ENCODE peak calls at places on chromosomes 4 and X, in eight cellular contexts. One of them, this sample, is unnamed. For H3K9me3 and H3K4me1, the result is how much of the 10 kb centered on the place peaks cover.

GRCh38 chrX:17854069-17854468 is 7.0 kb downstream of the RAI2 start:
- DNase-seq in uterus: no peak
- DNase-seq in tibial nerve: no peak
- DNase-seq in Peyer's patch: no peak
- DNase-seq in IMR-90: no peak
- DNase-seq in colonic mucosa: no peak
- DNase-seq in cardiac muscle cell: no peak
- DNase-seq in A549: no peak
- DNase-seq in this sample: no peak

GRCh38 chrX:84932814-84933213 is 70.9 kb upstream of the APOOL start:
- DNase-seq in Peyer's patch: no peak
- DNase-seq in uterus: no peak
- DNase-seq in tibial nerve: no peak
- DNase-seq in colonic mucosa: no peak
- DNase-seq in cardiac muscle cell: no peak
- DNase-seq in IMR-90: no peak
- DNase-seq in A549: no peak
- DNase-seq in this sample: no peak

GRCh38 chrX:32877592-32877991 is 333.8 kb downstream of the DMD start:
- DNase-seq in colonic mucosa: no peak
- DNase-seq in A549: no peak
- DNase-seq in uterus: no peak
- DNase-seq in tibial nerve: no peak
- DNase-seq in cardiac muscle cell: no peak
- DNase-seq in Peyer's patch: no peak
- DNase-seq in IMR-90: peak
- DNase-seq in this sample: no peak

GRCh38 chr4:149784018-149784417 is 31.6 kb downstream of the IQCM start:
- DNase-seq in tibial nerve: no peak
- DNase-seq in A549: no peak
- DNase-seq in uterus: no peak
- DNase-seq in IMR-90: peak
- DNase-seq in colonic mucosa: no peak
- DNase-seq in Peyer's patch: no peak
- DNase-seq in cardiac muscle cell: no peak
- DNase-seq in this sample: no peak

GRCh38 chr4:2806392-2807355 is 13.8 kb downstream of the SH3BP2 start:
- DNase-seq in colonic mucosa: peak
- DNase-seq in IMR-90: peak
- DNase-seq in cardiac muscle cell: no peak
- DNase-seq in Peyer's patch: peak
- DNase-seq in A549: no peak
- DNase-seq in tibial nerve: peak
- DNase-seq in uterus: peak
- DNase-seq in this sample: peak

GRCh38 chr4:41746025-41746439 is 2.5 kb downstream of the PHOX2B start:
- DNase-seq in IMR-90: no peak
- DNase-seq in cardiac muscle cell: no peak
- DNase-seq in colonic mucosa: no peak
- DNase-seq in tibial nerve: no peak
- DNase-seq in uterus: no peak
- DNase-seq in A549: no peak
- DNase-seq in Peyer's patch: no peak
- DNase-seq in this sample: no peak

GRCh38 chrX:69424161-69424560 is 80.0 kb upstream of the NALF2 start:
- DNase-seq in Peyer's patch: no peak
- DNase-seq in A549: peak
- DNase-seq in cardiac muscle cell: peak
- DNase-seq in IMR-90: peak
- DNase-seq in colonic mucosa: no peak
- DNase-seq in tibial nerve: no peak
- DNase-seq in uterus: no peak
- DNase-seq in this sample: no peak

GRCh38 chr4:183495182-183495581 is 9.7 kb upstream of the ING2 start:
- DNase-seq in cardiac muscle cell: no peak
- DNase-seq in tibial nerve: no peak
- DNase-seq in IMR-90: no peak
- DNase-seq in A549: no peak
- DNase-seq in uterus: no peak
- DNase-seq in Peyer's patch: no peak
- DNase-seq in colonic mucosa: no peak
- DNase-seq in this sample: no peak

GRCh38 chr4:21198683-21199082 is 498.4 kb downstream of the PACRGL start:
- DNase-seq in Peyer's patch: no peak
- DNase-seq in A549: no peak
- DNase-seq in IMR-90: no peak
- DNase-seq in colonic mucosa: no peak
- DNase-seq in tibial nerve: no peak
- DNase-seq in uterus: no peak
- DNase-seq in cardiac muscle cell: no peak
- DNase-seq in this sample: no peak

GRCh38 chr4:83516042-83516772 is 19.7 kb upstream of the GPAT3 start:
- DNase-seq in A549: peak
- DNase-seq in cardiac muscle cell: no peak
- DNase-seq in Peyer's patch: no peak
- DNase-seq in IMR-90: peak
- DNase-seq in uterus: no peak
- DNase-seq in colonic mucosa: no peak
- DNase-seq in tibial nerve: no peak
- DNase-seq in this sample: no peak

GRCh38 chr4:96183630-96184029 is 343.7 kb downstream of the PDHA2 start:
- DNase-seq in uterus: no peak
- DNase-seq in cardiac muscle cell: no peak
- DNase-seq in colonic mucosa: no peak
- DNase-seq in A549: no peak
- DNase-seq in IMR-90: no peak
- DNase-seq in tibial nerve: no peak
- DNase-seq in Peyer's patch: no peak
- DNase-seq in this sample: no peak

GRCh38 chr4:153777421-153777820 is 11.5 kb downstream of the SFRP2 start:
- DNase-seq in A549: no peak
- DNase-seq in uterus: no peak
- DNase-seq in cardiac muscle cell: no peak
- DNase-seq in tibial nerve: no peak
- DNase-seq in colonic mucosa: no peak
- DNase-seq in Peyer's patch: no peak
- DNase-seq in IMR-90: no peak
- DNase-seq in this sample: no peak

GRCh38 chr4:55880652-55881280 is 27.3 kb downstream of the EXOC1 start:
- DNase-seq in colonic mucosa: no peak
- DNase-seq in tibial nerve: no peak
- DNase-seq in A549: no peak
- DNase-seq in Peyer's patch: no peak
- DNase-seq in IMR-90: no peak
- DNase-seq in uterus: no peak
- DNase-seq in cardiac muscle cell: no peak
- DNase-seq in this sample: no peak

GRCh38 chr4:98260047-98260578 is 1.1 kb upstream of the RAP1GDS1 start:
- DNase-seq in cardiac muscle cell: peak
- DNase-seq in tibial nerve: no peak
- DNase-seq in IMR-90: peak
- DNase-seq in uterus: peak
- DNase-seq in colonic mucosa: peak
- DNase-seq in A549: no peak
- DNase-seq in Peyer's patch: peak
- DNase-seq in this sample: peak

DNA sequence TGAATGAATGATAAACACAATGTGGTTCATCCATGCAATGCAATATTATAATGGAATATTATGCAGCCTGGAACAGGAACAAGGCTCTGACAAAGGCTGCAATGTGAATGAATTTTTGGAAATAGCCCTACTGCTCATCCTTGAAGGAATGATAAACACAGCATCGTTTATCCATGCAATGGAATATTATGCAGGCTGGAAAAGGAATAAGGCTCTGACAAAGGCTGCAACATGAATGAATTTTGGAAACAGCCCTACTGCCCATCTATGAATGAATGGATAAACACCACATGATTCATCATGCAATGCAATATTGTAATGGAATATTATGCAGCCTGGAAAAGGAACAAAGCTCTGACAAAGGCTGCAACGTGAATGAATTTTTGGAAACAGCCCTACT is 159.4 kb downstream of the CRLF2 start:
- DNase-seq in cardiac muscle cell: no peak
- DNase-seq in uterus: no peak
- DNase-seq in A549: no peak
- DNase-seq in IMR-90: no peak
- DNase-seq in colonic mucosa: no peak
- DNase-seq in Peyer's patch: no peak
- DNase-seq in tibial nerve: no peak
- DNase-seq in this sample: no peak
- H3K9me3 ChIP-seq in cardiac muscle cell: under half
- H3K9me3 ChIP-seq in uterus: under half
- H3K9me3 ChIP-seq in A549: under half
- H3K9me3 ChIP-seq in IMR-90: under half
- H3K9me3 ChIP-seq in colonic mucosa: under half
- H3K9me3 ChIP-seq in Peyer's patch: under half
- H3K9me3 ChIP-seq in tibial nerve: under half
- H3K9me3 ChIP-seq in this sample: under half

DNA sequence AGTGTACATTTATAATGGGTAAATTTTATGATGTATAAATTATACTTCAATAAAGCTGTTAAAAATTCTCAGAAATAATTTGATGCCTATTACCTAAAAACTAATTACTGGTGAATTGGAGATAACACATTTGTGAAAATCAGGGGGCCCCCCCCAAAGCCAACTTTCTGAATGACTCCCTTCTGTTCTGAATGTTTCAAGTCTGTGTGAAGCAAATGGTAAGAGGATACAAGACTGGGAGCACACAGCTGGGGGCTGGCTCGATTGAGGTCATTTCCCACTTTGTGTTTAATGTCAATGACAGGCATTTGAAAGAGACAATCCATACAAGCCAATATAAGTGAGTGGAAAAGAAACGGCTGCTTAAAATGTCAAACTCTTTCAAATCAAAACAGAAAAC is 155.8 kb downstream of the SH2D1A start:
- DNase-seq in IMR-90: no peak
- DNase-seq in A549: no peak
- DNase-seq in uterus: no peak
- DNase-seq in Peyer's patch: no peak
- DNase-seq in colonic mucosa: no peak
- DNase-seq in tibial nerve: no peak
- DNase-seq in cardiac muscle cell: no peak
- DNase-seq in this sample: no peak
- H3K4me1 ChIP-seq in IMR-90: under half
- H3K4me1 ChIP-seq in A549: under half
- H3K4me1 ChIP-seq in uterus: under half
- H3K4me1 ChIP-seq in Peyer's patch: under half
- H3K4me1 ChIP-seq in colonic mucosa: under half
- H3K4me1 ChIP-seq in tibial nerve: under half
- H3K4me1 ChIP-seq in cardiac muscle cell: under half
- H3K4me1 ChIP-seq in this sample: under half

GRCh38 chrX:118577041-118577440 is 81.4 kb downstream of the DOCK11 start:
- DNase-seq in A549: no peak
- DNase-seq in cardiac muscle cell: peak
- DNase-seq in tibial nerve: no peak
- DNase-seq in IMR-90: no peak
- DNase-seq in colonic mucosa: no peak
- DNase-seq in Peyer's patch: no peak
- DNase-seq in uterus: no peak
- DNase-seq in this sample: no peak

GRCh38 chrX:118570209-118570608 is 74.6 kb downstream of the DOCK11 start:
- DNase-seq in IMR-90: no peak
- DNase-seq in colonic mucosa: no peak
- DNase-seq in tibial nerve: no peak
- DNase-seq in uterus: no peak
- DNase-seq in Peyer's patch: no peak
- DNase-seq in A549: no peak
- DNase-seq in cardiac muscle cell: no peak
- DNase-seq in this sample: no peak

GRCh38 chrX:118579417-118579816 is 83.8 kb downstream of the DOCK11 start:
- DNase-seq in cardiac muscle cell: peak
- DNase-seq in A549: no peak
- DNase-seq in colonic mucosa: no peak
- DNase-seq in uterus: no peak
- DNase-seq in Peyer's patch: no peak
- DNase-seq in IMR-90: no peak
- DNase-seq in tibial nerve: no peak
- DNase-seq in this sample: no peak

GRCh38 chrX:118571829-118572228 is 76.2 kb downstream of the DOCK11 start:
- DNase-seq in Peyer's patch: no peak
- DNase-seq in tibial nerve: no peak
- DNase-seq in uterus: no peak
- DNase-seq in colonic mucosa: no peak
- DNase-seq in cardiac muscle cell: no peak
- DNase-seq in IMR-90: no peak
- DNase-seq in A549: peak
- DNase-seq in this sample: no peak

GRCh38 chrX:118574666-118575065 is 79.1 kb downstream of the DOCK11 start:
- DNase-seq in cardiac muscle cell: no peak
- DNase-seq in colonic mucosa: no peak
- DNase-seq in Peyer's patch: no peak
- DNase-seq in IMR-90: no peak
- DNase-seq in uterus: no peak
- DNase-seq in tibial nerve: no peak
- DNase-seq in A549: no peak
- DNase-seq in this sample: no peak
- H3K9me3 ChIP-seq in cardiac muscle cell: under half
- H3K9me3 ChIP-seq in colonic mucosa: under half
- H3K9me3 ChIP-seq in Peyer's patch: under half
- H3K9me3 ChIP-seq in IMR-90: under half
- H3K9me3 ChIP-seq in uterus: under half
- H3K9me3 ChIP-seq in tibial nerve: under half
- H3K9me3 ChIP-seq in A549: under half
- H3K9me3 ChIP-seq in this sample: under half

GRCh38 chr4:158904815-158905214 is 136.0 kb downstream of the FNIP2 start:
- DNase-seq in Peyer's patch: no peak
- DNase-seq in colonic mucosa: no peak
- DNase-seq in tibial nerve: no peak
- DNase-seq in uterus: no peak
- DNase-seq in IMR-90: no peak
- DNase-seq in cardiac muscle cell: no peak
- DNase-seq in A549: no peak
- DNase-seq in this sample: no peak

GRCh38 chr4:158903472-158904043 is 134.7 kb downstream of the FNIP2 start:
- DNase-seq in cardiac muscle cell: no peak
- DNase-seq in colonic mucosa: no peak
- DNase-seq in tibial nerve: no peak
- DNase-seq in Peyer's patch: no peak
- DNase-seq in uterus: no peak
- DNase-seq in IMR-90: no peak
- DNase-seq in A549: no peak
- DNase-seq in this sample: no peak

GRCh38 chr4:158906073-158906472 is 137.2 kb downstream of the FNIP2 start:
- DNase-seq in Peyer's patch: no peak
- DNase-seq in cardiac muscle cell: no peak
- DNase-seq in IMR-90: no peak
- DNase-seq in colonic mucosa: no peak
- DNase-seq in uterus: no peak
- DNase-seq in tibial nerve: no peak
- DNase-seq in A549: no peak
- DNase-seq in this sample: no peak

DNA sequence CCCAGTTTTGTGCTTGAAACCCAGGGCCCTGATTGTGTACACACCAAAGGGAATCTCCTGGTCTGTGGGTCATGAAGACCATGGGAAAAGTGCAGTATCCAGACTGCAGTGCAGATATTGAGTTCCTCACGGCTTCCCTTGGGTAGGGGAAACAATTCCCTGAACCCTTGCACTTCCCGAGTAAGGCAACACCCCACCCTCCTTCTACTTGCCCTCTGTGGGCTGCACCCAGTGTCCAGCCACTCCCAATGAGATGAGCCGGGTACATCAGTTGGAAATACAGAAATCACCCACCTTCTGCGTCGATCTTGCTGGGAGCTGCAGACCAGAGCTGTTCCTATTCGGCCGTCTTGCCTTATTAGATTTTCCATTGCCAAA is 134.2 kb downstream of the FNIP2 start:
- DNase-seq in A549: no peak
- DNase-seq in colonic mucosa: no peak
- DNase-seq in uterus: no peak
- DNase-seq in cardiac muscle cell: no peak
- DNase-seq in Peyer's patch: no peak
- DNase-seq in IMR-90: no peak
- DNase-seq in tibial nerve: no peak
- DNase-seq in this sample: no peak
- H3K4me1 ChIP-seq in A549: under half
- H3K4me1 ChIP-seq in colonic mucosa: under half
- H3K4me1 ChIP-seq in uterus: under half
- H3K4me1 ChIP-seq in cardiac muscle cell: under half
- H3K4me1 ChIP-seq in Peyer's patch: under half
- H3K4me1 ChIP-seq in IMR-90: under half
- H3K4me1 ChIP-seq in tibial nerve: under half
- H3K4me1 ChIP-seq in this sample: under half